ENCODE peak calls at places on chromosomes 7 and 10, in four cellular contexts. M is HepG2, Q is H1, H is K562. N is an unnamed sample.

GRCh38 chr10:182441-183201 is 47.4 kb downstream of the ZMYND11 start:
- DNase-seq in H (no peak), M (no peak), Q (no peak), N (no peak)

GRCh38 chr10:127992376-127992775 is 85.5 kb downstream of the PTPRE start:
- DNase-seq in H (no peak), M (no peak), Q (no peak), N (no peak)

GRCh38 chr7:33262476-33262875 is 133.1 kb downstream of the BBS9 start:
- DNase-seq in H (no peak), Q (no peak), M (no peak), N (no peak)

GRCh38 chr7:111855842-111856227 is 293.5 kb upstream of the IMMP2L start:
- DNase-seq in H (no peak), M (no peak), Q (no peak), N (no peak)

GRCh38 chr7:17745588-17745987 is 194.7 kb downstream of the SNX13 start:
- DNase-seq in Q (no peak), M (no peak), H (no peak), N (no peak)

GRCh38 chr7:34307540-34307939 is 350.5 kb upstream of the NPSR1 start:
- DNase-seq in Q (no peak), M (no peak), H (no peak), N (no peak)

GRCh38 chr10:87675396-87676376 is 16.0 kb downstream of the PAPSS2 start:
- DNase-seq in M (no peak), H (no peak), Q (no peak), N (no peak)

GRCh38 chr7:98354511-98355249 is 46.2 kb downstream of the BAIAP2L1 start:
- DNase-seq in Q (peak), M (peak), H (no peak), N (peak)

GRCh38 chr10:33661580-33662269 is 327.3 kb upstream of the NRP1 start:
- DNase-seq in Q (no peak), M (peak), H (no peak), N (no peak)

GRCh38 chr10:52440612-52441285 is 126.7 kb downstream of the DKK1 start:
- DNase-seq in M (no peak), Q (no peak), H (no peak), N (no peak)

GRCh38 chr7:974172-974571 is 1.2 kb downstream of the COX19 start:
- DNase-seq in M (no peak), Q (no peak), H (no peak), N (no peak)

GRCh38 chr10:17025444-17026295 is 103.9 kb downstream of the CUBN start:
- DNase-seq in H (no peak), M (peak), Q (no peak), N (peak)

GRCh38 chr7:154383045-154383444 is 330.8 kb downstream of the DPP6 start:
- DNase-seq in M (peak), H (no peak), Q (no peak), N (no peak)

GRCh38 chr7:77258014-77258413 is 58.4 kb upstream of the FGL2 start:
- DNase-seq in H (no peak), Q (no peak), M (no peak), N (no peak)

GRCh38 chr10:124521429-124521871 is 59.8 kb downstream of the LHPP start:
- DNase-seq in M (no peak), H (no peak), Q (no peak), N (no peak)

GRCh38 chr7:66356277-66356721 is 151.2 kb downstream of the TPST1 start:
- DNase-seq in Q (no peak), M (no peak), H (no peak), N (peak)

GRCh38 chr10:42962120-42962901 is 114.6 kb upstream of the RET start:
- DNase-seq in H (no peak), Q (no peak), M (no peak), N (no peak)

GRCh38 chr7:68547181-68547580 is 1051.1 kb upstream of the AUTS2 start:
- DNase-seq in H (no peak), M (no peak), Q (no peak), N (no peak)

GRCh38 chr10:90062786-90063185 is 361.4 kb downstream of the KIF20B start:
- DNase-seq in M (no peak), Q (no peak), H (no peak), N (no peak)

GRCh38 chr10:27899058-27899457 is 99.8 kb downstream of the ODAD2 start:
- DNase-seq in M (no peak), Q (no peak), H (no peak), N (no peak)

GRCh38 chr7:27165089-27165654 is at the start of gene HOXA9:
- DNase-seq in Q (no peak), H (no peak), M (no peak), N (peak)

GRCh38 chr7:2759736-2760097 is 71.7 kb downstream of the AMZ1 start:
- DNase-seq in M (no peak), H (no peak), Q (no peak), N (no peak)

GRCh38 chr10:77836299-77836820 is 90.2 kb downstream of the DLG5 start:
- DNase-seq in H (peak), M (no peak), Q (no peak), N (no peak)

GRCh38 chr7:70545214-70545613 is 586.7 kb upstream of the GALNT17 start:
- DNase-seq in M (no peak), Q (no peak), H (no peak), N (no peak)

GRCh38 chr10:26157734-26158133 is 58.8 kb upstream of the GAD2 start:
- DNase-seq in H (no peak), M (no peak), Q (no peak), N (no peak)

GRCh38 chr7:74343281-74344127 is 54.3 kb downstream of the CLIP2 start:
- DNase-seq in Q (no peak), M (no peak), H (peak), N (peak)

GRCh38 chr7:127884066-127884559 is 147.1 kb downstream of the LRRC4 start:
- DNase-seq in Q (no peak), H (no peak), M (no peak), N (no peak)

GRCh38 chr10:15420858-15421257 is 49.8 kb upstream of the FAM171A1 start:
- DNase-seq in Q (no peak), M (no peak), H (no peak), N (no peak)

GRCh38 chr10:78269061-78269460 is 235.4 kb downstream of the RPS24 start:
- DNase-seq in Q (no peak), H (no peak), M (no peak), N (no peak)

GRCh38 chr7:29230871-29231345 is 36.3 kb downstream of the CHN2 start:
- DNase-seq in M (peak), H (no peak), Q (no peak), N (no peak)

GRCh38 chr7:26376208-26376917 is 84.7 kb downstream of the SNX10 start:
- DNase-seq in H (no peak), M (peak), Q (no peak), N (no peak)

GRCh38 chr10:46263831-46264268 is 22.9 kb upstream of the ANTXRL start:
- DNase-seq in H (no peak), Q (no peak), M (no peak), N (no peak)
- TF ChIP-seq FOSL1 in H (no peak), Q (no peak), M (no peak), N (no peak)

DNA sequence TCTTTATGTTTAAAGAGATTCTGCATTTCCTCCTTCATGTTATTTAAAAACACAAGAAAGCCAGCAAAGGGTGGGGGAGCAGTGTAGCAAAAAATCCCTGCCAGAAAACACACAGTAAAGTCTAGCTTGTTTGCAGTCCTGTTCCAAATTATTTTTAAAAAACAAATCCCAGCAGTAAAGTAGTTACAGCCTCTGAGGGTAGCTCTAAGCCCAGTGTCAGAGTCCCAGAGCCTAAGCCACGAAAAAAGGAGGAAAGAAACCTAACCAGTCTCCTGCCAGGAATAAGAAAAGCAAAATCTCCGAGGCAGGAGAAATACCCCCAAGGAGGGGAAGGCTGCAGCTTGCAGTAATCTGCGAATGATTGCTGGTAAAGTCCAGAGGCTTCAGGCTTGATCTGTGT is 219.7 kb upstream of the CELF2 start:
- DNase-seq in Q (no peak), M (no peak), H (no peak), N (no peak)
- TF ChIP-seq YY1 in Q (no peak), M (no peak), H (no peak), N (no peak)

GRCh38 chr10:70785190-70785589 is at the start of gene TBATA:
- DNase-seq in H (no peak), M (no peak), Q (no peak), N (no peak)
- TF ChIP-seq FOSL1 in H (no peak), M (no peak), Q (no peak), N (no peak)

DNA sequence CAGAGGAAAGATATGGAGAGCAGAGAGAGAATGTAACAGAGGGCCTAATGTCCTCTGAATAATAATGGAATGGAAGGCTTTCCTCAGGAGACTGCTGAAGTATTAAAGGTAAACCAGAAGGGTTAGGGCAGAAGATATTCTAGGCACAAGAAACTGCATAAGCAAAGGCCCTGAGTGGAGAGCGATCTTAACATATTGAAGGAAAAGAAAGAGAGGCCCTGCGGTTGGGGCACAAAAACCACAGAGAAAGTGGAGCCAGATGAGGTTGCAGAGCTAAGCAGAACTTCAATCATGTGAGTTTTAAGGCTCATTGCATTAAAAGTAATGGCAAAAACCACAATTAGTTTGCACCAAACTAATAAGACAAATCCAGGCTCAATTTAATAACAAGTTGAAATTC is 115.8 kb upstream of the VSTM2A start:
- DNase-seq in Q (no peak), H (no peak), M (no peak), N (no peak)
- TF ChIP-seq YY1 in Q (no peak), H (no peak), M (no peak), N (no peak)